ENCODE peak calls at places on chromosomes 11 and 22, in four cellular contexts. One of them, this sample, is unnamed.

GRCh38 chr11:20397281-20397680 is 9.8 kb downstream of the PRMT3 start:
- DNase-seq in thoracic aorta: no peak
- DNase-seq in left ventricle myocardium inferior: no peak
- DNase-seq in keratinocyte: no peak
- DNase-seq in this sample: no peak

GRCh38 chr11:113114452-113115027 is 153.3 kb downstream of the NCAM1 start:
- DNase-seq in thoracic aorta: no peak
- DNase-seq in left ventricle myocardium inferior: peak; percentile 28
- DNase-seq in keratinocyte: no peak
- DNase-seq in this sample: no peak

GRCh38 chr11:119345685-119346084 is 820 bp downstream of the MFRP start:
- DNase-seq in thoracic aorta: no peak
- DNase-seq in left ventricle myocardium inferior: no peak
- DNase-seq in keratinocyte: no peak
- DNase-seq in this sample: no peak

GRCh38 chr11:22466809-22467208 is 128.6 kb downstream of the SLC17A6 start:
- DNase-seq in thoracic aorta: no peak
- DNase-seq in left ventricle myocardium inferior: no peak
- DNase-seq in keratinocyte: peak; percentile 44
- DNase-seq in this sample: no peak

GRCh38 chr11:6194065-6194581 is 4.9 kb upstream of the OR52W1 start:
- DNase-seq in thoracic aorta: no peak
- DNase-seq in left ventricle myocardium inferior: no peak
- DNase-seq in keratinocyte: no peak
- DNase-seq in this sample: no peak

GRCh38 chr11:45922425-45923082 is at the start of gene LARGE2:
- DNase-seq in thoracic aorta: no peak
- DNase-seq in left ventricle myocardium inferior: peak; percentile 8
- DNase-seq in keratinocyte: no peak
- DNase-seq in this sample: peak; percentile 60

GRCh38 chr22:24068717-24069116 is 57.6 kb downstream of the CABIN1 start:
- DNase-seq in thoracic aorta: no peak
- DNase-seq in left ventricle myocardium inferior: no peak
- DNase-seq in keratinocyte: no peak
- DNase-seq in this sample: no peak

GRCh38 chr11:119166368-119167076 is 2.0 kb upstream of the NLRX1 start:
- DNase-seq in thoracic aorta: no peak
- DNase-seq in left ventricle myocardium inferior: no peak
- DNase-seq in keratinocyte: peak; percentile 69
- DNase-seq in this sample: no peak

GRCh38 chr11:121482231-121483129 is 29.7 kb upstream of the SORL1-AS1 start:
- DNase-seq in thoracic aorta: no peak
- DNase-seq in left ventricle myocardium inferior: no peak
- DNase-seq in keratinocyte: no peak
- DNase-seq in this sample: no peak

GRCh38 chr11:132258865-132259264 is 888.5 kb downstream of the NTM start:
- DNase-seq in thoracic aorta: no peak
- DNase-seq in left ventricle myocardium inferior: no peak
- DNase-seq in keratinocyte: no peak
- DNase-seq in this sample: no peak

GRCh38 chr11:66862559-66863037 is 5.7 kb downstream of the LRFN4 start:
- DNase-seq in thoracic aorta: no peak
- DNase-seq in left ventricle myocardium inferior: no peak
- DNase-seq in keratinocyte: no peak
- DNase-seq in this sample: no peak

GRCh38 chr22:25900880-25901279 is 158.9 kb downstream of the MYO18B start:
- DNase-seq in thoracic aorta: no peak
- DNase-seq in left ventricle myocardium inferior: no peak
- DNase-seq in keratinocyte: no peak
- DNase-seq in this sample: no peak

GRCh38 chr11:102279641-102280170 is 37.6 kb upstream of the BIRC3 start:
- DNase-seq in thoracic aorta: no peak
- DNase-seq in left ventricle myocardium inferior: no peak
- DNase-seq in keratinocyte: no peak
- DNase-seq in this sample: no peak

GRCh38 chr22:26599505-26599904 is 9.6 kb upstream of the TPST2 start:
- DNase-seq in thoracic aorta: no peak
- DNase-seq in left ventricle myocardium inferior: no peak
- DNase-seq in keratinocyte: no peak
- DNase-seq in this sample: no peak

GRCh38 chr22:20509344-20510047 is 2.1 kb downstream of the MED15 start:
- DNase-seq in thoracic aorta: peak; percentile 80
- DNase-seq in left ventricle myocardium inferior: peak; percentile 73
- DNase-seq in keratinocyte: no peak
- DNase-seq in this sample: peak; percentile 88

GRCh38 chr11:68461284-68461861 is 821 bp downstream of the PPP6R3 start:
- DNase-seq in thoracic aorta: no peak
- DNase-seq in left ventricle myocardium inferior: no peak
- DNase-seq in keratinocyte: no peak
- DNase-seq in this sample: no peak

GRCh38 chr11:125918140-125918840 is 14.0 kb downstream of the DDX25 start:
- DNase-seq in thoracic aorta: no peak
- DNase-seq in left ventricle myocardium inferior: no peak
- DNase-seq in keratinocyte: no peak
- DNase-seq in this sample: no peak

GRCh38 chr11:118113031-118113430 is 26.3 kb upstream of the SMIM35 start:
- DNase-seq in thoracic aorta: no peak
- DNase-seq in left ventricle myocardium inferior: no peak
- DNase-seq in keratinocyte: no peak
- DNase-seq in this sample: peak; percentile 32

GRCh38 chr22:44547371-44547770 is 49.3 kb upstream of the RTL6 start:
- DNase-seq in thoracic aorta: no peak
- DNase-seq in left ventricle myocardium inferior: no peak
- DNase-seq in keratinocyte: no peak
- DNase-seq in this sample: no peak

GRCh38 chr11:128929991-128930390 is 12.7 kb downstream of the TP53AIP1 start:
- DNase-seq in thoracic aorta: no peak
- DNase-seq in left ventricle myocardium inferior: no peak
- DNase-seq in keratinocyte: no peak
- DNase-seq in this sample: no peak

GRCh38 chr22:44646668-44647067 is 55.3 kb upstream of the PRR5 start:
- DNase-seq in thoracic aorta: no peak
- DNase-seq in left ventricle myocardium inferior: no peak
- DNase-seq in keratinocyte: no peak
- DNase-seq in this sample: no peak

GRCh38 chr11:75827562-75827961 is 12.6 kb downstream of the UVRAG start:
- DNase-seq in thoracic aorta: no peak
- DNase-seq in left ventricle myocardium inferior: no peak
- DNase-seq in keratinocyte: no peak
- DNase-seq in this sample: no peak

GRCh38 chr11:17846852-17847453 is 112.4 kb downstream of the KCNC1 start:
- DNase-seq in thoracic aorta: no peak
- DNase-seq in left ventricle myocardium inferior: no peak
- DNase-seq in keratinocyte: no peak
- DNase-seq in this sample: no peak

GRCh38 chr11:32723332-32723731 is 71.1 kb downstream of the CCDC73 start:
- DNase-seq in thoracic aorta: no peak
- DNase-seq in left ventricle myocardium inferior: no peak
- DNase-seq in keratinocyte: no peak
- DNase-seq in this sample: no peak

GRCh38 chr11:108713076-108713790 is 48.4 kb downstream of the DDX10 start:
- DNase-seq in thoracic aorta: no peak
- DNase-seq in left ventricle myocardium inferior: no peak
- DNase-seq in keratinocyte: no peak
- DNase-seq in this sample: no peak

GRCh38 chr11:45096636-45097035 is 49.8 kb upstream of the PRDM11 start:
- DNase-seq in thoracic aorta: no peak
- DNase-seq in left ventricle myocardium inferior: no peak
- DNase-seq in keratinocyte: no peak
- DNase-seq in this sample: no peak

GRCh38 chr22:22691716-22692701 is 47.6 kb downstream of the GGTLC2 start:
- DNase-seq in thoracic aorta: no peak
- DNase-seq in left ventricle myocardium inferior: no peak
- DNase-seq in keratinocyte: no peak
- DNase-seq in this sample: peak; percentile 21

GRCh38 chr11:130524132-130524790 is 75.8 kb downstream of the ADAMTS15 start:
- DNase-seq in thoracic aorta: no peak
- DNase-seq in left ventricle myocardium inferior: no peak
- DNase-seq in keratinocyte: no peak
- DNase-seq in this sample: no peak
- H3K27ac ChIP-seq in thoracic aorta: peak overlapping the region; percentile 77
- H3K27ac ChIP-seq in left ventricle myocardium inferior: peak overlapping the region; percentile 94
- H3K27ac ChIP-seq in keratinocyte: no peak overlapping the region
- H3K27ac ChIP-seq in this sample: peak overlapping the region; percentile 91

DNA sequence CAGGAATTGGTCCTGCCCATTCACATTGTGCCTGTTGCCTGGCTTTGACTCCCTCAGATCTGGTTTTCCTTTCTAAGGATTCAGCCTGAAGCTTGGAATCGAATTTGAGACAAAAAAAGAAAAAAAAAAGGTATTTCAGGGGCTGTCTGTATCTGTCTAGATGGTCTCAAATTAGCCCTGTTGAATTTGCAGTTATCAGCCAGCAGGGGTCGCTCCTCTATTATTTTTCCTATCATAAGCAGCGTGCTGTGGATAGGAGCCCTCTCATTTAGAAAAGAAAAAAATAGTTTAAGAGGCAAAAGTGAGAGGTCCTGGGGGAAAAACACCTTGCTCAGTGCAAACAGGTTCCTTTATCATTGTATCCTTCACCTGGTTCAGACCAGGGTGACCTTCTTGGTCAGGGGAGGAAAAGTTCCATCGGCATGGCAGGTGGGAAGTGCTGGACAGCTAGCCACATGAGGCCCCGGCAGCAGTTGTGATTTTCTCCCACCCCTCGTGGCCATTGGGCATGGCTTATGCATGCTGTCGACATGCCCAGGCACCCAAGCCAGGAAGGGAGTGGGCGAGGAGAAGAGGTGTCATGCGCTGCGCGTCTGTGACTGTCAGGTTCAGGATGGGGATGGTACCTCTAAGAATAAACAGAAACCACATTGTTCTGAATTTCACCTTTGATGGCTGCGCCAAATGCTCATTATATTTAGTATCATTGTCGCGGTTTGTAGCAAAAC is 13.1 kb downstream of the OR5AK2 start:
- DNase-seq in thoracic aorta: no peak
- DNase-seq in left ventricle myocardium inferior: no peak
- DNase-seq in keratinocyte: no peak
- DNase-seq in this sample: no peak
- TF ChIP-seq CTCF in thoracic aorta: no peak
- TF ChIP-seq CTCF in left ventricle myocardium inferior: no peak
- TF ChIP-seq CTCF in keratinocyte: peak; percentile 15
- TF ChIP-seq CTCF in this sample: no peak

GRCh38 chr11:84549221-84549620 is 1077.9 kb downstream of the DLG2 start:
- DNase-seq in thoracic aorta: no peak
- DNase-seq in left ventricle myocardium inferior: no peak
- DNase-seq in keratinocyte: no peak
- DNase-seq in this sample: no peak
- H3K27ac ChIP-seq in thoracic aorta: no peak overlapping the region
- H3K27ac ChIP-seq in left ventricle myocardium inferior: no peak overlapping the region
- H3K27ac ChIP-seq in keratinocyte: no peak overlapping the region
- H3K27ac ChIP-seq in this sample: no peak overlapping the region

GRCh38 chr11:123429851-123430735 is at the start of gene GRAMD1B:
- DNase-seq in thoracic aorta: no peak
- DNase-seq in left ventricle myocardium inferior: peak; percentile 41
- DNase-seq in keratinocyte: no peak
- DNase-seq in this sample: no peak
- TF ChIP-seq CTCF in thoracic aorta: no peak
- TF ChIP-seq CTCF in left ventricle myocardium inferior: peak; percentile 6
- TF ChIP-seq CTCF in keratinocyte: no peak
- TF ChIP-seq CTCF in this sample: no peak

GRCh38 chr11:11996321-11997174 is 11.9 kb downstream of the DKK3 start:
- DNase-seq in thoracic aorta: no peak
- DNase-seq in left ventricle myocardium inferior: no peak
- DNase-seq in keratinocyte: no peak
- DNase-seq in this sample: no peak

GRCh38 chr11:11993814-11994213 is 14.6 kb downstream of the DKK3 start:
- DNase-seq in thoracic aorta: no peak
- DNase-seq in left ventricle myocardium inferior: peak; percentile 56
- DNase-seq in keratinocyte: peak; percentile 40
- DNase-seq in this sample: no peak

GRCh38 chr11:11998091-11998781 is 10.2 kb downstream of the DKK3 start:
- DNase-seq in thoracic aorta: no peak
- DNase-seq in left ventricle myocardium inferior: no peak
- DNase-seq in keratinocyte: peak; percentile 59
- DNase-seq in this sample: no peak

GRCh38 chr11:11992813-11993212 is 15.6 kb downstream of the DKK3 start:
- DNase-seq in thoracic aorta: no peak
- DNase-seq in left ventricle myocardium inferior: no peak
- DNase-seq in keratinocyte: no peak
- DNase-seq in this sample: no peak

GRCh38 chr11:11995601-11996000 is 12.8 kb downstream of the DKK3 start:
- DNase-seq in thoracic aorta: no peak
- DNase-seq in left ventricle myocardium inferior: no peak
- DNase-seq in keratinocyte: no peak
- DNase-seq in this sample: no peak
- H3K27ac ChIP-seq in thoracic aorta: no peak overlapping the region
- H3K27ac ChIP-seq in left ventricle myocardium inferior: no peak overlapping the region
- H3K27ac ChIP-seq in keratinocyte: no peak overlapping the region
- H3K27ac ChIP-seq in this sample: no peak overlapping the region

GRCh38 chr11:63907808-63908530 is 9.0 kb downstream of the RCOR2 start:
- DNase-seq in thoracic aorta: no peak
- DNase-seq in left ventricle myocardium inferior: no peak
- DNase-seq in keratinocyte: no peak
- DNase-seq in this sample: no peak
- TF ChIP-seq CTCF in thoracic aorta: no peak
- TF ChIP-seq CTCF in left ventricle myocardium inferior: no peak
- TF ChIP-seq CTCF in keratinocyte: peak; percentile 5
- TF ChIP-seq CTCF in this sample: no peak

DNA sequence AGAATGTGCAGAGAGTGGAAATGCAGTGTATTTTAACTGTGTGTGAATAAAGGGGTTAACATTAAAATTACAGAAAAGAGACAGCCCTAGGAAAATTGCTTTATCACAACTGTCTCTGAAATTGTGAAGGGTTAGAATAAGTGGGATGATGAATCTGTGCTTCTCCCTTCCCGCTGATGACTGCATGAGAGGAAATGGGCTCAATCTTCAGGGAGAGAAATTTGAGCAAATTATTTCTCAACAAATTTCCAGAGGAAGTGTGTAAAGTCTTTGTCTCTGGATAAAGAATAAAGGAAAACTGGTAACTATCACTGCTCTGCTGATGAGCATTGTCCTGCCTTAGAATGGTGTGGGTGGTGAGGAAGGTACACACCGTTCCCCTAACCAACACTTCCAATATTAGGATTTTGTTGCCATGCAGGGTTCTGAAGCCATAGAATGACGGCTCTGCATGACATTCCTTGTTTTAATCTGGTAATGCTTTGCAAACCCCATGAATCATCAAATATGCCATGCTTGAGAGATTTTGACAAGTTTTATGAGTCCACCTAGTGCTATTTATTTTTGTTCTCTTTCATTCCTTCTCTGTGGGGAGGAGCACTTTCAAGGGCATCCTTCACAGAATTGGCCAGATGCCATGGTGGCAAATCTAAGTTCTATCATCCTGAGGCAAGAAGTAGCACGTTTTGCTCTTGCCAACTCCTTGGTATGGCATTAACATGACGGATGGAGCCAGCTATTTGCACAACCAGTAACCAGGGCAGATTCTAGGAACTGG is 268.6 kb downstream of the FAM76B start:
- DNase-seq in thoracic aorta: no peak
- DNase-seq in left ventricle myocardium inferior: no peak
- DNase-seq in keratinocyte: peak; percentile 96
- DNase-seq in this sample: no peak
- H3K27ac ChIP-seq in thoracic aorta: no peak overlapping the region
- H3K27ac ChIP-seq in left ventricle myocardium inferior: no peak overlapping the region
- H3K27ac ChIP-seq in keratinocyte: peak overlapping the region; percentile 66
- H3K27ac ChIP-seq in this sample: no peak overlapping the region

This sample was measured in tibial artery.